ENCODE peak calls at places on chromosomes 7 and 10, in eight cellular contexts. Z is AG04450, F is BJ, T is kidney epithelial cell, B is uterus, E is brain microvascular endothelial cell, L is prostate gland, P is A549. U is an unnamed sample.
A peak's percentile ranks its signal among the peaks of the same experiment; 100 is the strongest.

GRCh38 chr7:50610521-50611277 is 45.5 kb upstream of the DDC start:
- DNase-seq in Z (no peak), F (peak; percentile 20), T (peak; percentile 19), B (no peak), E (peak; percentile 74), L (no peak), P (no peak), U (peak; percentile 52)

GRCh38 chr7:133703547-133703946 is 423.6 kb upstream of the LRGUK start:
- DNase-seq in Z (peak; percentile 85), F (peak; percentile 50), T (peak; percentile 61), B (no peak), E (peak; percentile 93), L (no peak), P (no peak), U (no peak)

GRCh38 chr7:45985902-45986301 is 64.8 kb upstream of the IGFBP3 start:
- DNase-seq in Z (peak; percentile 26), F (no peak), T (peak; percentile 67), B (no peak), E (peak; percentile 46), L (no peak), P (no peak), U (no peak)

GRCh38 chr10:60914676-60915075 is 29.3 kb downstream of the RHOBTB1 start:
- DNase-seq in Z (peak; percentile 89), F (peak; percentile 98), T (no peak), B (peak; percentile 76), E (peak; percentile 60), L (no peak), P (no peak), U (no peak)

GRCh38 chr7:122304604-122304975 is at the start of gene FEZF1:
- DNase-seq in Z (no peak), F (no peak), T (no peak), B (no peak), E (no peak), L (peak; percentile 58), P (no peak), U (no peak)

GRCh38 chr7:79282882-79283602 is 170.4 kb downstream of the MAGI2 start:
- DNase-seq in Z (peak; percentile 79), F (peak; percentile 63), T (peak; percentile 16), B (no peak), E (peak; percentile 39), L (no peak), P (no peak), U (no peak)

GRCh38 chr10:116084166-116084565 is 188.8 kb downstream of the GFRA1 start:
- DNase-seq in Z (no peak), F (no peak), T (peak; percentile 55), B (no peak), E (no peak), L (no peak), P (no peak), U (no peak)

GRCh38 chr7:69920802-69921201 is 322.5 kb downstream of the AUTS2 start:
- DNase-seq in Z (no peak), F (no peak), T (no peak), B (no peak), E (no peak), L (no peak), P (no peak), U (no peak)

GRCh38 chr7:139118803-139119485 is 9.4 kb upstream of the ZC3HAV1 start:
- DNase-seq in Z (no peak), F (no peak), T (no peak), B (no peak), E (no peak), L (no peak), P (no peak), U (no peak)

GRCh38 chr10:51326174-51326573 is 251.9 kb downstream of the PRKG1 start:
- DNase-seq in Z (no peak), F (no peak), T (no peak), B (no peak), E (no peak), L (no peak), P (no peak), U (no peak)

GRCh38 chr7:139246905-139247304 is 15.9 kb downstream of the UBN2 start:
- DNase-seq in Z (peak; percentile 7), F (peak; percentile 10), T (no peak), B (no peak), E (no peak), L (no peak), P (no peak), U (no peak)

GRCh38 chr7:1946025-1946424 is 275.9 kb downstream of the ELFN1 start:
- DNase-seq in Z (no peak), F (no peak), T (no peak), B (no peak), E (no peak), L (no peak), P (no peak), U (no peak)

GRCh38 chr10:113959383-113959760 is 84.3 kb upstream of the ADRB1 start:
- DNase-seq in Z (no peak), F (no peak), T (no peak), B (no peak), E (peak; percentile 4), L (peak; percentile 83), P (no peak), U (no peak)

GRCh38 chr7:126940723-126941307 is 311.9 kb downstream of the GRM8 start:
- DNase-seq in Z (no peak), F (no peak), T (no peak), B (no peak), E (no peak), L (no peak), P (no peak), U (no peak)

GRCh38 chr7:119271147-119271779 is 1001.7 kb upstream of the KCND2 start:
- DNase-seq in Z (no peak), F (no peak), T (no peak), B (no peak), E (no peak), L (no peak), P (no peak), U (no peak)

GRCh38 chr10:70130878-70131559 is 1.6 kb downstream of the AIFM2 start:
- DNase-seq in Z (no peak), F (peak; percentile 49), T (no peak), B (no peak), E (peak; percentile 14), L (no peak), P (no peak), U (no peak)

GRCh38 chr10:70135684-70136083 is 3.1 kb upstream of the AIFM2 start:
- DNase-seq in Z (no peak), F (no peak), T (no peak), B (peak; percentile 5), E (no peak), L (no peak), P (no peak), U (no peak)

GRCh38 chr10:70135046-70135445 is 2.4 kb upstream of the AIFM2 start:
- DNase-seq in Z (no peak), F (no peak), T (no peak), B (peak; percentile 3), E (no peak), L (no peak), P (no peak), U (no peak)

GRCh38 chr10:70131560-70131937 is 1.1 kb downstream of the AIFM2 start:
- DNase-seq in Z (no peak), F (no peak), T (no peak), B (no peak), E (no peak), L (no peak), P (no peak), U (no peak)

DNA sequence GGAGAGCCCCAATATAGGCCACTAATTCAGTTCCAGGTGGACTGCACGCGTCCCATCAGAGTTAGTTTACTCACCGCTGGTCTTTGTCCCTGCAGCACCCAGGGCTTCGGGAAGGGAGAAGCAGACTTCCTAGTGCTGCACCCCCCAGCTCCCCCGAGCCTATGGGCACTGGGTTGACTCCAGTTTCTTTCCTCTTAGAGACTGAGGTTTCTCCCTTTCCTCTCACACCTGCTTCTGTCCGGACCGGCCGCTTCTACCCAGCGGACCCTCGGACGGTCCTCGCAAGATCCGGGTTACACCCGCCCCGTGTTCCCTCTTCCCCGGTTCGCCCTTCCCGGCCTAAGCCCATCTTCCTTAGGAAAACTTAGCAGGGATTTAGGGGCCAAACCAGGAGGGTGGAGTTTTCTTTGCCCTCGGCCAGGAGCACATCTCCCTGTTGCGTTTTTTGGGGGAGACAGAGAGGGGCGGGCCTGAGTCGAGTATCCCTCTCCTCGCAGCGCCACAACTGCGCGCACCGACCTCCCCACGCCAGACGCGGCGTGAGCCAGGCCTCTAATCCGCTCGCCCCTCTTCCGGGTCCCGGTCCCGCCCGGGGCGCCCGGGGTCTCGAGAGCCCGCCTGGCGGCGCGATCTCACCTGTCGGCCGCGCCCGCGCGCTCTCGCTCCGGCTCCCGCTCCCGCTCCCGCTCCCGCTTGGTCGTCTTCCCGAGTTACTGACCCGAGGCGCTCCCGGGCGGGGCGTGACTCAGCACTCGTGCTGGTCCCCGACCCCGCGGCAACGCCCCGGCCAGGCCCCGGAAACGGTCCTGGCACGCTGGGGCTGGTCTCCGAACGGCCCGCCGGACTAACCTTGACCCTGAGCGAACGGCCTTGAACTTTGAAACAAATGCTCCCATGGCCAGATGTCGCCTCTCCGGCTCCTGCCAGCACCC is at the start of gene AIFM2:
- DNase-seq in Z (no peak), F (no peak), T (no peak), B (peak; percentile 75), E (peak; percentile 40), L (peak; percentile 57), P (peak; percentile 92), U (no peak)
- TF ChIP-seq CTCF in Z (peak; percentile 10), F (peak; percentile 7), T (peak; percentile 2), B (no peak), E (no peak), L (peak; percentile 40), P (no peak), U (no peak)

DNA sequence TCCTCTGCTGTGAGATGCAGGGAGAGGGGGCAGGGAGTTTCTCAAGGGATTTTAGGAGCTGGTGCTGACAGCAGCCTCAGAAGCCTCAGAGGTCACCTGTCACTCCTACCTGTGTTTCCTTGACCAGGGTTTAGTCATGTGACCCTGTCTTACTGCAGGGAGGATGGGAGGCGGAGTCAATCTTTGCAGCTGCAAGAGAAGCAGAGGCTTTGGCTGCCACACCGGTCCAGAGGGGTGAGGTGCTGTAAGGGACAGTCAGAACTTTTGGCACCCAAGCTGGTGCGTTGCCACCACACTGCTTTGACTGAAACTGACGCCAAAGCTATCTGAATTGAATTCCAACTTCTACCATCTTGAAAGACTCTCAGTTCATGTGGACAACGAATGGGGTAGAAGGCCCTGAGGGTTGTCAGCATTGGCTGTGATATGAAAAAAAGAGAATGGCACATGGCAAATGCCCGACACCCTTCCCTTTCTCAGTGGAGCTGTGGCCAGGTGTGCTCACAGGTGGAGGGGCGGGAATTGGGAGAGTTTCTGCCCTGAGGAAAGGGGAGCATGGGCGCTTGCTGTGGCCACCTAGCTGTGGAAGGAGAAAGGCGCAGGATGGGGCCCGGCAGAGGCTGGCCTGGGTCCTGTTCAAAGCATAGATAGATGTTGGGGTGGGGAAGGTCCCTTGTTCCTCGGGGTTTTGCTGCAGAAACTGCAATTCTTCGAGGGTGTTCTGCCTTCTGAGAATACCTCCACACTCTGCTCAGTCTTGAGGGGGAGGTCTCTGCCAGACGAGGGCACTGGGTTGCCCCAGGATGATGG is 69.3 kb downstream of the ARHGAP22 start:
- DNase-seq in Z (no peak), F (no peak), T (no peak), B (no peak), E (no peak), L (no peak), P (no peak), U (no peak)
- TF ChIP-seq CTCF in Z (peak; percentile 11), F (no peak), T (no peak), B (no peak), E (peak; percentile 49), L (no peak), P (no peak), U (peak; percentile 39)

GRCh38 chr7:112134039-112134438 is 72.2 kb downstream of the DOCK4 start:
- DNase-seq in Z (no peak), F (no peak), T (no peak), B (no peak), E (no peak), L (no peak), P (no peak), U (no peak)
- TF ChIP-seq CTCF in Z (no peak), F (no peak), T (no peak), B (no peak), E (no peak), L (no peak), P (no peak), U (no peak)

GRCh38 chr7:47669178-47669878 is 87.4 kb upstream of the TNS3 start:
- DNase-seq in Z (peak; percentile 75), F (peak; percentile 79), T (peak; percentile 92), B (peak; percentile 78), E (peak; percentile 95), L (no peak), P (no peak), U (peak; percentile 28)
- TF ChIP-seq CTCF in Z (peak; percentile 12), F (peak; percentile 7), T (peak; percentile 5), B (no peak), E (no peak), L (no peak), P (no peak), U (no peak)

U was measured in keratinocyte.